ENCODE peak calls at places on chromosomes 1 and 21, in five cellular contexts. B is Calu3, V is AG09309, G is heart right ventricle, O is AG04450. F is an unnamed sample.

GRCh38 chr1:234611153-234611798 is 1.3 kb upstream of the IRF2BP2 start:
- DNase-seq in B (no peak), V (no peak), G (no peak), O (no peak), F (peak)

GRCh38 chr1:93965888-93966287 is 56.7 kb upstream of the GCLM start:
- DNase-seq in B (no peak), V (no peak), G (no peak), O (no peak), F (no peak)

GRCh38 chr21:29052224-29052623 is 21.2 kb downstream of the CCT8 start:
- DNase-seq in B (no peak), V (no peak), G (no peak), O (no peak), F (no peak)

GRCh38 chr1:188314557-188315137 is 1485.9 kb downstream of the PLA2G4A start:
- DNase-seq in B (no peak), V (no peak), G (no peak), O (no peak), F (no peak)

GRCh38 chr1:46447499-46448108 is 42.0 kb upstream of the DMBX1 start:
- DNase-seq in B (no peak), V (no peak), G (no peak), O (no peak), F (no peak)

GRCh38 chr1:162822391-162823200 is 32.1 kb downstream of the HSD17B7 start:
- DNase-seq in B (peak), V (no peak), G (peak), O (no peak), F (peak)

GRCh38 chr1:75723989-75724471 is 479 bp upstream of the ACADM start:
- DNase-seq in B (peak), V (no peak), G (peak), O (peak), F (peak)

GRCh38 chr1:182588460-182589396 is at the start of gene RNASEL:
- DNase-seq in B (peak), V (no peak), G (peak), O (peak), F (peak)

GRCh38 chr1:203797948-203798347 is 2.5 kb downstream of the ZBED6 start:
- DNase-seq in B (no peak), V (no peak), G (no peak), O (no peak), F (peak)

GRCh38 chr1:145988773-145989172 is 7.6 kb downstream of the TXNIP start:
- DNase-seq in B (no peak), V (no peak), G (no peak), O (no peak), F (no peak)

GRCh38 chr1:159914252-159915018 is 10.9 kb downstream of the TAGLN2 start:
- DNase-seq in B (peak), V (no peak), G (no peak), O (no peak), F (no peak)

GRCh38 chr1:156006666-156007376 is 13.9 kb downstream of the SSR2 start:
- DNase-seq in B (peak), V (no peak), G (no peak), O (no peak), F (no peak)

GRCh38 chr21:32189688-32190483 is 89.0 kb downstream of the MIS18A start:
- DNase-seq in B (no peak), V (no peak), G (no peak), O (no peak), F (no peak)

GRCh38 chr1:164591858-164592257 is 32.9 kb downstream of the PBX1 start:
- DNase-seq in B (no peak), V (no peak), G (no peak), O (no peak), F (peak)

GRCh38 chr1:35570589-35571137 is 2.5 kb upstream of the TFAP2E start:
- DNase-seq in B (no peak), V (no peak), G (no peak), O (no peak), F (no peak)

GRCh38 chr1:37137018-37137417 is 102.7 kb upstream of the GRIK3 start:
- DNase-seq in B (no peak), V (no peak), G (no peak), O (no peak), F (no peak)

GRCh38 chr1:204929487-204930185 is 59.0 kb downstream of the NFASC start:
- DNase-seq in B (no peak), V (no peak), G (no peak), O (no peak), F (no peak)

GRCh38 chr1:2504949-2505272 is 21.5 kb downstream of the PANK4 start:
- DNase-seq in B (no peak), V (no peak), G (no peak), O (no peak), F (no peak)

GRCh38 chr1:60984066-60984799 is 98.1 kb upstream of the NFIA start:
- DNase-seq in B (no peak), V (no peak), G (peak), O (no peak), F (no peak)

GRCh38 chr1:114334297-114334696 is 176.7 kb downstream of the TRIM33 start:
- DNase-seq in B (no peak), V (no peak), G (no peak), O (no peak), F (no peak)

GRCh38 chr1:55309053-55309452 is 93.9 kb upstream of the USP24 start:
- DNase-seq in B (no peak), V (no peak), G (no peak), O (peak), F (no peak)

GRCh38 chr1:230983811-230984210 is 4.9 kb downstream of the ARV1 start:
- DNase-seq in B (no peak), V (no peak), G (no peak), O (no peak), F (no peak)

GRCh38 chr1:212667223-212668139 is 32.2 kb downstream of the BATF3 start:
- DNase-seq in B (peak), V (peak), G (no peak), O (peak), F (peak)

GRCh38 chr21:39048574-39048973 is 134.7 kb downstream of the PSMG1 start:
- DNase-seq in B (peak), V (no peak), G (no peak), O (no peak), F (peak)

GRCh38 chr1:244187310-244187709 is 136.2 kb downstream of the ZBTB18 start:
- DNase-seq in B (no peak), V (no peak), G (no peak), O (no peak), F (no peak)

GRCh38 chr1:234845097-234845660 is 235.2 kb upstream of the IRF2BP2 start:
- DNase-seq in B (no peak), V (no peak), G (no peak), O (no peak), F (no peak)

GRCh38 chr21:44820851-44821250 is 3.0 kb upstream of the SUMO3 start:
- DNase-seq in B (no peak), V (no peak), G (no peak), O (no peak), F (no peak)

GRCh38 chr1:44405041-44405803 is at the start of gene RNF220:
- DNase-seq in B (peak), V (peak), G (peak), O (peak), F (peak)

GRCh38 chr1:103256490-103256889 is 148.2 kb upstream of the COL11A1 start:
- DNase-seq in B (no peak), V (no peak), G (no peak), O (no peak), F (no peak)

GRCh38 chr1:94736549-94736948 is 83.6 kb upstream of the SLC44A3 start:
- DNase-seq in B (no peak), V (no peak), G (no peak), O (no peak), F (no peak)

GRCh38 chr1:1777510-1777909 is 760 bp downstream of the NADK start:
- DNase-seq in B (no peak), V (no peak), G (no peak), O (no peak), F (peak)

GRCh38 chr1:3603566-3604467 is 7.5 kb downstream of the MEGF6 start:
- DNase-seq in B (no peak), V (no peak), G (no peak), O (no peak), F (no peak)

GRCh38 chr1:77542784-77543183 is 139.7 kb downstream of the ZZZ3 start:
- DNase-seq in B (no peak), V (no peak), G (no peak), O (no peak), F (no peak)

GRCh38 chr1:60341274-60341673 is 267.7 kb upstream of the C1orf87 start:
- DNase-seq in B (no peak), V (no peak), G (no peak), O (no peak), F (no peak)

GRCh38 chr1:100955322-100955721 is 59.4 kb downstream of the SLC30A7 start:
- DNase-seq in B (no peak), V (peak), G (no peak), O (peak), F (peak)

GRCh38 chr1:192443616-192444015 is 126.8 kb downstream of the RGS21 start:
- DNase-seq in B (no peak), V (no peak), G (no peak), O (no peak), F (peak)

GRCh38 chr1:192448026-192448578 is 127.5 kb upstream of the RGS1 start:
- DNase-seq in B (no peak), V (no peak), G (no peak), O (no peak), F (no peak)

GRCh38 chr1:192442736-192443135 is 125.9 kb downstream of the RGS21 start:
- DNase-seq in B (no peak), V (no peak), G (no peak), O (no peak), F (no peak)

GRCh38 chr1:192445849-192446489 is 129.2 kb downstream of the RGS21 start:
- DNase-seq in B (peak), V (peak), G (no peak), O (peak), F (peak)

DNA sequence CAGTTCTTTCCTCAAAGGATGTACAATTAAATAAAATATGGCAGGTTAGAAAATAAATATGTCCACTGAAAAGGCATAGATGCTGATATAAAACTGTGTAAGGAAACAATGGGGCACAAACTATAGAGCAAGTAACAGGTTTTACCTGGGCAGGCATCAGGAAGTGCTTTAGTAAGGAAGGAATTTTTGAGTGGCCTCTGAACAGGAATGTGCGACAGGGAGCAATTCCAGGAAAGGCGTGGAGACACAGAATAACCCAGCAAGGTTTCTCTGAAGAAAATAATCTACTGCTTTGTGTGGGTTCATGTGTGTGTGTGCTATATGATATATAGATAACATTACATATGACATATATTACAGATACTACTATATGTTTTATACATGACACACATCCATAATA is 128.5 kb downstream of the RGS21 start:
- DNase-seq in B (peak), V (no peak), G (no peak), O (no peak), F (no peak)
- TF ChIP-seq CTCF in B (no peak), V (no peak), G (no peak), O (no peak), F (no peak)

GRCh38 chr1:6299557-6300165 is 38.8 kb upstream of the GPR153 start:
- DNase-seq in B (no peak), V (no peak), G (no peak), O (no peak), F (no peak)
- TF ChIP-seq CTCF in B (no peak), V (no peak), G (no peak), O (no peak), F (no peak)

GRCh38 chr1:40758004-40758403 is 25.6 kb upstream of the KCNQ4 start:
- DNase-seq in B (no peak), V (no peak), G (no peak), O (no peak), F (no peak)
- TF ChIP-seq CTCF in B (no peak), V (no peak), G (no peak), O (no peak), F (no peak)

GRCh38 chr1:15280416-15280815 is 33.4 kb downstream of the FHAD1 start:
- DNase-seq in B (no peak), V (no peak), G (no peak), O (no peak), F (no peak)

GRCh38 chr1:15282038-15282437 is 35.0 kb downstream of the FHAD1 start:
- DNase-seq in B (no peak), V (no peak), G (no peak), O (no peak), F (no peak)

GRCh38 chr1:15282810-15283474 is 35.9 kb downstream of the FHAD1 start:
- DNase-seq in B (no peak), V (no peak), G (no peak), O (no peak), F (peak)

GRCh38 chr1:15286452-15286851 is 39.4 kb downstream of the FHAD1 start:
- DNase-seq in B (no peak), V (no peak), G (no peak), O (no peak), F (no peak)

GRCh38 chr1:15283500-15283899 is 36.5 kb downstream of the FHAD1 start:
- DNase-seq in B (no peak), V (peak), G (no peak), O (no peak), F (peak)
- TF ChIP-seq CTCF in B (no peak), V (peak), G (peak), O (peak), F (peak)

GRCh38 chr1:151047925-151048644 is 534 bp downstream of the C1orf56 start:
- DNase-seq in B (peak), V (no peak), G (peak), O (no peak), F (peak)
- TF ChIP-seq CTCF in B (peak), V (peak), G (peak), O (peak), F (no peak)

GRCh38 chr1:228511539-228512445 is 24.6 kb downstream of the RNF187 start:
- DNase-seq in B (no peak), V (no peak), G (no peak), O (no peak), F (no peak)
- TF ChIP-seq CTCF in B (no peak), V (no peak), G (no peak), O (no peak), F (no peak)

DNA sequence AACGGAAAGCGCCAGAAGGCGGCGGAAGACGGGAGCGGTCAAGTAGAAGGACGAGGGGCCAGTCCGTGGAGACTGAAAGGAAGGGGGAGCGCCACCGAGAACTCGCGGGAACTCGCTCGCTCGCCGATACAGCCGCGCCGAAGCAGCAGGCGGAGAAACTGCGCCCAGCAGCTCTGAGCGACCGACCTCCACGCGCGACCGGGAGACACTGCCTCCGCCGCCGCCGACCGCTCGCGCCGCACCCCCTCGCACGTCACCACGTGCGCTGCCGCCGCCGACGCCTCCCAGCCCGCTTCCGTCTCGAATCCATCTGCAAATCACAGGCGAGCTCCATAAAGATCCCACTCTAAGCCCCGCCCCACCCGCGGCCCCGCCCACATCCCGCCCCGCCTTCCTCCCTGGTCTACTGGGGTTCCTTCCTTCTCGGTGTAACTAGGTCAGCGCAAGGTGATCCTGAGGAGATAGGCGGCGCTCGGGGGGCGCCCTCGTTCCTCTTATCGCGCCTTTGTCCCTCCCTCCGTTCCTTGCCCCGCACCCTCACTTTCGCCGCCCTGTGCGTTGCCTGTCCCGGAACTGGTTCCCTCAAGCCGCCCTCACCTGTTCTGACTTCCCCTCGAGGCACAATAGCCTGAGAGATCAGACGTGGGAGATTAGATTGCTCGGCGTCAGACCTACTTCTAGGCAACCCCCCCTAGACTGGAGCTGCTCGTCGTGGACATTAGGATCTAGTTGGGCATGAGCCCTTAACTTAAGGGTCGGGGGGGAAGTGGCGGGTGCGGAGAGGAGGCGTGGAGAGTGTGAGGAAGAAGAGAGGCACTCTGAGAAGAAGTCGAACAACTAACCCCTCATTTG is at the start of gene IVNS1ABP:
- DNase-seq in B (peak), V (peak), G (peak), O (peak), F (peak)
- TF ChIP-seq CTCF in B (no peak), V (no peak), G (no peak), O (peak), F (no peak)

GRCh38 chr1:12408662-12409061 is 178.8 kb downstream of the VPS13D start:
- DNase-seq in B (no peak), V (no peak), G (no peak), O (no peak), F (no peak)

GRCh38 chr1:12405325-12406217 is 175.7 kb downstream of the VPS13D start:
- DNase-seq in B (no peak), V (no peak), G (no peak), O (no peak), F (no peak)

GRCh38 chr1:12407962-12408288 is 178.1 kb downstream of the VPS13D start:
- DNase-seq in B (no peak), V (no peak), G (no peak), O (no peak), F (no peak)

GRCh38 chr1:12406218-12407021 is 176.6 kb downstream of the VPS13D start:
- DNase-seq in B (no peak), V (no peak), G (no peak), O (no peak), F (no peak)

GRCh38 chr1:12407050-12407961 is 177.5 kb downstream of the VPS13D start:
- DNase-seq in B (peak), V (peak), G (no peak), O (peak), F (peak)
- TF ChIP-seq CTCF in B (no peak), V (peak), G (peak), O (peak), F (peak)